ENCODE peak calls at places on chromosomes 1 and 21, in nine cellular contexts. S is A549, I is testis, C is breast epithelium, B is uterus, M is heart left ventricle, P is tibial nerve, Y is HCT116, R is vagina. U is an unnamed sample.

GRCh38 chr1:92326681-92327080 is 27.8 kb downstream of the RPAP2 start:
- DNase-seq in S (no peak), I (no peak), C (no peak), B (no peak), M (no peak), P (no peak), Y (no peak), R (no peak), U (no peak)

GRCh38 chr21:41681939-41682718 is 84.7 kb downstream of the RIPK4 start:
- DNase-seq in S (no peak), I (no peak), C (no peak), B (no peak), M (no peak), P (no peak), Y (no peak), R (no peak), U (peak; percentile 84)

GRCh38 chr1:93783876-93784275 is 95.1 kb downstream of the DNTTIP2 start:
- DNase-seq in S (no peak), I (no peak), C (no peak), B (no peak), M (no peak), P (no peak), Y (no peak), R (no peak), U (no peak)

GRCh38 chr1:151512801-151513625 is 1.8 kb downstream of the CGN start:
- DNase-seq in S (no peak), I (no peak), C (peak; percentile 86), B (no peak), M (no peak), P (no peak), Y (no peak), R (no peak), U (no peak)

GRCh38 chr21:22115746-22116145 is 1117.5 kb downstream of the NCAM2 start:
- DNase-seq in S (no peak), I (no peak), C (no peak), B (no peak), M (no peak), P (no peak), Y (no peak), R (no peak), U (no peak)

GRCh38 chr1:9442266-9442846 is 96.9 kb upstream of the SLC25A33 start:
- DNase-seq in S (no peak), I (no peak), C (no peak), B (no peak), M (no peak), P (no peak), Y (no peak), R (no peak), U (no peak)

GRCh38 chr1:165619647-165620151 is 11.3 kb upstream of the MGST3 start:
- DNase-seq in S (no peak), I (no peak), C (no peak), B (no peak), M (no peak), P (no peak), Y (no peak), R (no peak), U (no peak)

GRCh38 chr1:108732398-108732797 is 14.1 kb upstream of the STXBP3 start:
- DNase-seq in S (no peak), I (no peak), C (no peak), B (no peak), M (no peak), P (no peak), Y (no peak), R (no peak), U (no peak)

GRCh38 chr1:48109390-48110009 is 112.3 kb upstream of the TRABD2B start:
- DNase-seq in S (peak; percentile 43), I (peak; percentile 35), C (no peak), B (no peak), M (no peak), P (no peak), Y (peak; percentile 24), R (no peak), U (peak; percentile 51)

GRCh38 chr21:28636988-28637691 is 355.5 kb downstream of the LTN1 start:
- DNase-seq in S (peak; percentile 26), I (no peak), C (no peak), B (no peak), M (no peak), P (no peak), Y (no peak), R (no peak), U (no peak)

GRCh38 chr1:36344395-36344680 is 20.9 kb upstream of the EVA1B start:
- DNase-seq in S (no peak), I (no peak), C (no peak), B (no peak), M (no peak), P (no peak), Y (no peak), R (no peak), U (no peak)

GRCh38 chr1:109444376-109444775 is 18.1 kb upstream of the PSMA5 start:
- DNase-seq in S (no peak), I (no peak), C (no peak), B (no peak), M (no peak), P (no peak), Y (no peak), R (no peak), U (no peak)

DNA sequence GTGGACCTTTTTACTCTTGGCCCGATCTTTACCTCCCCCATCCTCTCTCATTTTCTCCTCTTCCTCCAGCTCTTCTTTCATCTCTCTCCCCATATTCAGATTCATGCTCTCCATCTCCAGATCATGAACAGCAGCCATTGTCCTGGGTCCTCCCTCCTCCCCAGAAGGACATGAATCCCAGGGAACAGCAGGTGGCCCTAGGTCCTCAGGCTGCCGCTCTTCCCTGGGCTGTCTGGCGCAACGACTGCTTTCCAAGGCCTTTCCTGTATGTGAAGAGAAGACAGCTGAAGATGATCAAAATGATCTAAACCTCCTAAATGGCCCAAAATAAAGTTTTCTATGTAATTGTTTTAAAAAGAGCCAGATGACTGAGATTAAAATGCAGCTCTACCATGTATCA is 22.6 kb downstream of the RHBDL2 start:
- DNase-seq in S (no peak), I (peak; percentile 33), C (no peak), B (no peak), M (no peak), P (no peak), Y (no peak), R (no peak), U (no peak)
- TF ChIP-seq CTCF in S (no peak), I (no peak), C (no peak), B (no peak), M (peak; percentile 10), P (no peak), Y (no peak), R (no peak), U (no peak)

DNA sequence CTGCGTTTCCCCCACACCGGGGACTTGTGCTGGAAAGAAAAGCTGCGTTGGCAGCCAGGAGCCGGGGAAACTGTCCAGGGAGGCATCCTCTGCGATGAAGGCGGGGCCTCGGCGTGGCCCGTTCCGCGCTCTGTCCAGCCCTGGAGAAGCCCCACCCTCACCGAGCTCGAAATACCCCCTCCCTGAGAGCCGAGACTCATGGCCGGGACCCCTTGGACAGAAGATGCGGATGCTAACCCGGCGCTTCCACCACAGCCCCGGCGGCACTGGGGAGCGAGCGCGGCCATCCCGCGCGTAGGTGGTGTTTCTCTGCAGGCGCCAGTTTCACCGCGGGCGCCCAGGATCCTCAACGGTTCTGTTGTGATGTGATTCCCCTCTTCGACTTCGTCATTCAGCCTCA is 31.6 kb downstream of the PDE9A start:
- DNase-seq in S (no peak), I (peak; percentile 47), C (no peak), B (no peak), M (peak; percentile 49), P (no peak), Y (no peak), R (no peak), U (no peak)
- TF ChIP-seq POLR2A in S (no peak), I (no peak), C (no peak), B (no peak), M (no peak), P (no peak), Y (no peak), R (no peak), U (no peak)

GRCh38 chr1:85463666-85464496 is 1.1 kb downstream of the DDAH1 start:
- DNase-seq in S (no peak), I (no peak), C (no peak), B (no peak), M (no peak), P (no peak), Y (no peak), R (no peak), U (no peak)

GRCh38 chr1:85464497-85465098 is 361 bp downstream of the DDAH1 start:
- DNase-seq in S (peak; percentile 55), I (peak; percentile 77), C (peak; percentile 56), B (peak; percentile 62), M (peak; percentile 83), P (peak; percentile 30), Y (peak; percentile 15), R (no peak), U (peak; percentile 94)

GRCh38 chr1:85461216-85461945 is 3.6 kb downstream of the DDAH1 start:
- DNase-seq in S (no peak), I (no peak), C (no peak), B (no peak), M (no peak), P (no peak), Y (no peak), R (no peak), U (no peak)

GRCh38 chr1:85465099-85465790 is at the start of gene DDAH1:
- DNase-seq in S (peak; percentile 55), I (peak; percentile 84), C (peak; percentile 63), B (peak; percentile 24), M (no peak), P (no peak), Y (peak; percentile 23), R (no peak), U (no peak)

GRCh38 chr1:85462931-85463665 is 1.9 kb downstream of the DDAH1 start:
- DNase-seq in S (no peak), I (no peak), C (no peak), B (no peak), M (no peak), P (no peak), Y (no peak), R (no peak), U (no peak)
- H3K4me3 ChIP-seq in S (peak overlapping the region; percentile 70), I (no peak overlapping the region), C (no peak overlapping the region), B (no peak overlapping the region), M (no peak overlapping the region), P (no peak overlapping the region), Y (no peak overlapping the region), R (no peak overlapping the region), U (no peak overlapping the region)

GRCh38 chr1:212669102-212669501 is 30.5 kb downstream of the BATF3 start:
- DNase-seq in S (peak; percentile 53), I (no peak), C (no peak), B (no peak), M (no peak), P (no peak), Y (peak; percentile 10), R (no peak), U (no peak)
- TF ChIP-seq CTCF in S (peak; percentile 8), I (no peak), C (no peak), B (no peak), M (no peak), P (no peak), Y (peak; percentile 42), R (no peak), U (no peak)

DNA sequence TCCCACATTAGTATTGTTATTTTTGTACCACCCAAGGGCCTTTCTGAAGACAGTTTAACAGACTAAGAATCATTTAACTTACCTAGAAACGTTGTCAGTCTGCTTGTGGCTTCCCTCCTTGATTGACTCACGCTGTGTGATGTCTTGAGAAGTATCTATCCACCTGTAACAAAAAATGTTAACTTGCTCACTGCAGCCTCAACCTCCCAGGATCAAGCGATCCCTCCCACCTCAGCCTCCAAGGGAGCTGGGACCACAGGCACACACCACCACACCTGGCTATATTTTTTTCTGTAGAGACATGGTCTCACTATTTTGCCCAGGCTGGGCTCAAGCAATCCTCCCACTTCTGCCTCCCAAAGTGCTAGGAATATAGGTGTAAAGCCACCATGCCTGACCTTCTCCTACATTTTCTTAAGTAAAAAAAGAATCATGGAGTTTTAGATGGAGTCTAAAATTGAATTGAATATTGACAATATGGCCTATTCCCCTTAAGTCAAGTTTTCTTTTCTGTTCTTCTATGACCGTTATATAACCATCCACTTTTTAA is 15.6 kb downstream of the SFPQ start:
- DNase-seq in S (no peak), I (no peak), C (no peak), B (no peak), M (no peak), P (no peak), Y (no peak), R (no peak), U (no peak)
- TF ChIP-seq POLR2A in S (no peak), I (no peak), C (no peak), B (no peak), M (no peak), P (no peak), Y (no peak), R (no peak), U (no peak)